ENCODE peak calls at places on chromosomes 16 and 17, in four cellular contexts. L, C, N and E are unnamed samples. For H3K36me3, the result is how much of the 10 kb centered on the place peaks cover.

GRCh38 chr16:80362816-80363215 is 178.0 kb upstream of the DYNLRB2 start:
- DNase-seq in N (no peak), L (no peak), C (no peak), E (no peak)

GRCh38 chr16:54048994-54049929 is 237.3 kb downstream of the IRX3 start:
- DNase-seq in N (no peak), L (no peak), C (no peak), E (no peak)

GRCh38 chr16:85015481-85016177 is 4.3 kb upstream of the ZDHHC7 start:
- DNase-seq in N (no peak), L (no peak), C (no peak), E (no peak)

GRCh38 chr16:680625-680945 is 375 bp downstream of the STUB1 start:
- DNase-seq in L (no peak), C (no peak), N (no peak), E (no peak)

GRCh38 chr17:80760501-80760900 is 215.9 kb downstream of the RPTOR start:
- DNase-seq in C (peak), N (peak), L (peak), E (no peak)

GRCh38 chr17:42518755-42519545 is 17.1 kb upstream of the NAGLU start:
- DNase-seq in L (no peak), C (no peak), N (peak), E (no peak)

GRCh38 chr17:50280068-50280467 is 5.8 kb downstream of the TMEM92 start:
- DNase-seq in C (peak), N (peak), L (no peak), E (no peak)

GRCh38 chr16:49952386-49952785 is 72.6 kb upstream of the CNEP1R1 start:
- DNase-seq in C (no peak), N (no peak), L (no peak), E (no peak)

GRCh38 chr16:81780350-81780749 is 1.3 kb downstream of the PLCG2 start:
- DNase-seq in L (no peak), N (no peak), C (no peak), E (no peak)

GRCh38 chr17:48723555-48724239 is 712 bp downstream of the PRAC2 start:
- DNase-seq in N (no peak), C (peak), L (no peak), E (no peak)

GRCh38 chr16:67530013-67530939 is 1.6 kb downstream of the RIPOR1 start:
- DNase-seq in L (peak), N (peak), C (no peak), E (peak)

GRCh38 chr17:64920026-64920418 is 744 bp upstream of the LRRC37A3 start:
- DNase-seq in N (no peak), C (no peak), L (peak), E (no peak)

GRCh38 chr17:67080804-67081203 is 36.5 kb downstream of the CACNG1 start:
- DNase-seq in L (no peak), C (no peak), N (no peak), E (no peak)

GRCh38 chr16:23206986-23207385 is 24.4 kb downstream of the SCNN1G start:
- DNase-seq in C (no peak), N (no peak), L (no peak), E (no peak)

GRCh38 chr16:87790278-87791023 is 24.7 kb upstream of the KLHDC4 start:
- DNase-seq in C (no peak), N (no peak), L (peak), E (no peak)

GRCh38 chr17:77147357-77147801 is 6.6 kb downstream of the SEC14L1 start:
- DNase-seq in N (no peak), L (peak), C (no peak), E (no peak)

GRCh38 chr17:77151236-77151635 is 10.5 kb downstream of the SEC14L1 start:
- DNase-seq in L (no peak), N (no peak), C (no peak), E (no peak)

GRCh38 chr17:77148109-77148958 is 7.6 kb downstream of the SEC14L1 start:
- DNase-seq in N (no peak), C (no peak), L (no peak), E (no peak)

GRCh38 chr17:77146882-77147281 is 6.1 kb downstream of the SEC14L1 start:
- DNase-seq in L (peak), N (peak), C (no peak), E (no peak)

DNA sequence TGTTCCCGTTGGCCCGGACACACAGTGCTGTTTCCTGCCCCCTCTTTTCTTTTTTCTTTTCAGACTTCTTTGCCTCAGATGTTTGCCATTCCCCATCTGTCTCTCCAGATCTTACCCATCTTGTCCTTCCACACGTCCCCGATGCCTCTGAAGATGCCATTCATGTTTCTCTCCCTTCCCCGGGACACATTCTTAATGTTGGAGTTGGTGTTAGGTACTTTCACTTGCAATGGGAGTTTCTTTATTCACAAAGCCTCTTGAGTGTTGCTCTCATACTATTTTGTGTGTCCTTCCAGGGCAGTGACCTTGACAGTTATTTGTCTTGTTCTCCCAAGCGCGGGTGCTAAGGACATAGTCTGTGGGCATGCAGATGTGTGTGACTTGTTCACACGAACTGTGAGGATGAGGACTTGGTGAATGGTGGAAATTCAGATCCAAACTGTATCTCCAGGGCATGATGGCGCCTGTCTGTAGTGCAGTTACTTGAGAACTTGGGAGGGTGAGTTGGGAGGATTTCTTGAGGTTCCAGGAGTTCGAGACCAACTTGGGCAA is 8.3 kb downstream of the SEC14L1 start:
- DNase-seq in N (no peak), C (no peak), L (no peak), E (no peak)
- H3K4me3 ChIP-seq in N (no peak), C (no peak), L (no peak), E (no peak)

GRCh38 chr17:17813725-17814095 is 23.1 kb downstream of the SREBF1 start:
- DNase-seq in C (no peak), L (no peak), N (no peak), E (no peak)

GRCh38 chr17:17814162-17815061 is 22.4 kb downstream of the SREBF1 start:
- DNase-seq in L (no peak), N (no peak), C (no peak), E (no peak)

GRCh38 chr17:17815436-17816200 is 21.2 kb downstream of the SREBF1 start:
- DNase-seq in N (no peak), C (no peak), L (no peak), E (no peak)

GRCh38 chr17:17816240-17816814 is 20.5 kb downstream of the SREBF1 start:
- DNase-seq in L (no peak), N (no peak), C (no peak), E (no peak)

GRCh38 chr17:17815062-17815406 is 21.8 kb downstream of the SREBF1 start:
- DNase-seq in C (no peak), L (no peak), N (no peak), E (no peak)
- H3K36me3 ChIP-seq in C (half or more), L (under half), N (under half), E (under half)

GRCh38 chr16:21666772-21667171 is 3.0 kb downstream of the OTOA start:
- DNase-seq in N (no peak), L (no peak), C (no peak), E (no peak)
- H3K4me3 ChIP-seq in N (no peak), L (no peak), C (no peak), E (no peak)

DNA sequence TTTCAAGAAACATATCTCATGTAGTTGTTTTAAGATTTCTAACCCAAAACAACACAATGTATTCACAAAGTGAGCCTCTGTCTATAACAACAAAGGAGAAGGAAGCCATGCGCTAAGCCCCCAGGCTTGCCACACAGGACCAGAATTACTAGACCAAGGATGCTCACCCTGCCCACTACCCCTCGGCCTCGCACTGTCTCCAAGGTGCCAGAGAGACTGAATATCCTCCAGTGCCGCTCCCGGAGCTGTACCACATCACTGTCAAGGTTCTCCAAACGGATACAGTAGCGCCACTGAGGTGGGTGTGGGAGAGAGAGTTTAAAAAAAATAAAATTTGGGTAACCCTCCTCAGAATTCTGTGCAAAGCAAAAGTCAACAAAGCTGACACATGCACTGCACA is 7.1 kb downstream of the POLDIP2 start:
- DNase-seq in L (no peak), N (no peak), C (no peak), E (no peak)
- H3K36me3 ChIP-seq in L (under half), N (under half), C (half or more), E (under half)

DNA sequence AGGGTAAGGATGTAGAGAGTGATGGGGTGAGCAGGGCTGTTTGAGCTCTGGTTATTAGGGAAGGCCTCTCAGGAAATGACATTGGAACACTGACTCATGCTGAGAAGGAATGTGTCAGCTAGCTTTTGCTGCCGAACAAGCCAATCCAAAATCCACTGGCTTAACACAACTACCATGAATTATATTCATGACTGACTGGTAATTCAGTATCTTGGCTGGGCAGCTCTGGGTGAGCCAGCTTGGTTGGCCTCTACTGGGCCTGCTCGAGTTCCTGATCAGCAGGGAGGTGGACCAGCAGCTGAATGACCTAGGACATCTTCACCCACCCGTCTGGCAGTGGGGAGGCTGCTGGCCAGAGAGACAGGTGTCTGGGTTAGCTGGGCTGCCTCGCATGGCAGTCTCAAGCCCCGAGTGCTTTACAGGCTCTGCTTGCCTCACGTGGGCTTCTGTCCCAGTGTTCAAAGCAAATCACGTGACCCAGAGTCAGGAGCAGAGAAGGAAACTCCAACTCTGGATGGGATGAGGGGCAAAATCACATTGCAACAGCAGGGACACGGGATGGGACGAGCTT is 209.4 kb downstream of the KATNIP start:
- DNase-seq in L (no peak), N (no peak), C (no peak), E (no peak)
- H3K4me3 ChIP-seq in L (no peak), N (no peak), C (no peak), E (no peak)

GRCh38 chr17:17242246-17242645 is 5.3 kb upstream of the FLCN start:
- DNase-seq in C (no peak), N (peak), L (no peak), E (no peak)

GRCh38 chr17:17241656-17242055 is 4.7 kb upstream of the FLCN start:
- DNase-seq in L (no peak), N (peak), C (no peak), E (no peak)

GRCh38 chr17:17243163-17243562 is 6.2 kb upstream of the FLCN start:
- DNase-seq in N (peak), L (no peak), C (no peak), E (no peak)

GRCh38 chr17:17252149-17252810 is 15.3 kb upstream of the FLCN start:
- DNase-seq in N (peak), L (no peak), C (no peak), E (no peak)

DNA sequence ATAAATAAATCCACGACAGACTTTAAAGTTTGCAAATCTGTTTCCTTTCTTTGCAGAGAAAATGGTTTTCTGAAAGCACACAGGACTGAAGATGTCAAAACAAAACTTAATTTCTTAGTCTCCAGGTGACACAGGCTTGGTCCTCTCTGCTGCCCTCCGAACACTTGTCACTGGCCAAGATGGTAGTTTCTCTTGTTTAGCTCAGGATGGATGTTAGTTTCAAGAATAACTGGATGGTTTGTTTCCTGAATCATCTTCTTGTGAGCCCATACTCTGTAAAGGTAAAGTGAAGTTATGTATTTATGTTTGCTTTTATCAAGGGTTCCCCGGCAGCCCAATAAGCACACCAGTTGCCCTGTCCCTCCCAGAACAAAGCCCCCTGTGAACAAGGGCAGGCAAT is 9.9 kb upstream of the FLCN start:
- DNase-seq in L (no peak), C (no peak), N (peak), E (no peak)
- H3K36me3 ChIP-seq in L (under half), C (half or more), N (under half), E (under half)

GRCh38 chr17:40303009-40303657 is 5.8 kb upstream of the RARA start:
- DNase-seq in N (peak), L (no peak), C (no peak), E (no peak)
- H3K4me3 ChIP-seq in N (no peak), L (no peak), C (no peak), E (no peak)

DNA sequence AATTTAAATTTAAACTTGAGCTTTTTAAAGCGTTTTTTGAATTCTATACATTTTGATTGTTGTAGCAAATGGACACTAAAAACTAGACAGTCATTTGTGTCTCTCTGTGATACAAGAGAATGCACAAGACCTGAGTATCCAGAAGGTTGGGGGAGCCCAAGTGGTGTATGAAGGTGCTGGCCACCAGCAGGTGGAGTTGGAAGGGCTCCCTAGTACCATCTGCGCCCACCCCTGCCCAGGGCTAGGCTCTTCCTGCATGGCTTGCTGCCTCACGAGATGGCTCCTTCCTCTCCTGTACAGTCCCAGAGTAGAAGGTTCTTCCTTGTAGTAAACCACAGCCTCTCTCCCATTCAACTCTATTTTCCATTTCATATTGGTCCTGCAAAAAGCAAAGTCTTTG is 17.0 kb downstream of the GID4 start:
- DNase-seq in L (no peak), N (no peak), C (no peak), E (no peak)
- H3K36me3 ChIP-seq in L (under half), N (under half), C (under half), E (under half)

DNA sequence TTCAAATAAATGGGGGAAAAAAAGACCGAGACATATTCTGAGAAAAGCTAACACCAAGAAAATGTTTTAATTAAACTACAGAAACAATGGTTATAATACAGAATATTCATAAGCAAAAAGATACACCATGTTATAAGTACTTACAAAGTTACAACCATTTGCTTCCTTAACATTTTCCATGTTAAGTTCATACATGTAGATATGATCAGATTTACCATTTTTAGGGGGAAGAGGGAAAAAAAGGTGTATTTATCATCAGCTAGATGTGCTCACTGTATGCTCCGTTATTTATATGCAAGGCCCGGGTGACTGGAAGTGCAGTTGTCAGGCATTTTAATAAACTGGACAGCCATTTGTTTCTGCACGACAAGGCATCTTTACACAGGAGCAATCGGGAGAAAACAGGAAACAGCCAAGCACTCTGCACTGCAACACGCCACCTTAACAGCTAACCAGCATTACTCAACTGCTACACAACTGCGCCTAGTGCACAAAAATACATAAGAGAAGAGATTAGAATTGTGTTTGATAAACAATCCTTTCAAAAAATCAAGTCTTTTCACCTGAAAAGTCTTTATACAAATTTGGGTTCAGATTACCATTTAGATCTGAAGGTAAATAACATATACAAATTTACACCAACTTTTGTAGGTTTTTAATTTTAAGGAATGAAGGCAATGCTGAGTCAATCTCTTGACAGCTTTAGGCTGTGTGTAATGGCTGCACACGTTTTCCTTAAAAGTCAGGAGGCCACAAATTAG is 2.9 kb downstream of the SRSF2 start:
- DNase-seq in C (no peak), N (no peak), L (no peak), E (no peak)
- H3K4me3 ChIP-seq in C (peak), N (peak), L (peak), E (peak)